ENCODE peak calls at places on chromosomes 7 and 10, in five cellular contexts. X, W, H, N and P are unnamed samples.

GRCh38 chr7:71787513-71787912 is 624.6 kb downstream of the CALN1 start:
- DNase-seq in X (no peak), W (no peak), H (no peak), N (peak), P (no peak)

GRCh38 chr10:86971146-86971991 is 3.1 kb downstream of the ADIRF start:
- DNase-seq in X (peak), W (no peak), H (no peak), N (no peak), P (peak)

GRCh38 chr10:110214380-110214826 is 7.0 kb downstream of the MXI1 start:
- DNase-seq in X (no peak), W (no peak), H (no peak), N (peak), P (no peak)

GRCh38 chr7:114825423-114825951 is 96.4 kb upstream of the MDFIC start:
- DNase-seq in X (no peak), W (no peak), H (no peak), N (no peak), P (no peak)

GRCh38 chr10:76881477-76882220 is 756.0 kb downstream of the KCNMA1 start:
- DNase-seq in X (no peak), W (no peak), H (no peak), N (no peak), P (no peak)

GRCh38 chr7:137454169-137455166 is 110.9 kb upstream of the PTN start:
- DNase-seq in X (no peak), W (peak), H (no peak), N (peak), P (peak)

GRCh38 chr10:109889867-109890266 is 33.4 kb downstream of the XPNPEP1 start:
- DNase-seq in X (no peak), W (no peak), H (no peak), N (no peak), P (no peak)

GRCh38 chr10:116723428-116724281 is 18.7 kb downstream of the HSPA12A start:
- DNase-seq in X (no peak), W (no peak), H (no peak), N (no peak), P (no peak)

GRCh38 chr10:97408496-97408992 is 7.4 kb upstream of the RRP12 start:
- DNase-seq in X (no peak), W (peak), H (no peak), N (no peak), P (peak)

GRCh38 chr10:103062854-103063642 is 130.0 kb downstream of the NT5C2 start:
- DNase-seq in X (no peak), W (no peak), H (no peak), N (no peak), P (no peak)

GRCh38 chr10:74859546-74859945 is 33.1 kb downstream of the KAT6B start:
- DNase-seq in X (no peak), W (no peak), H (no peak), N (no peak), P (no peak)

GRCh38 chr7:102279537-102280400 is 6.9 kb upstream of the SH2B2 start:
- DNase-seq in X (peak), W (peak), H (peak), N (peak), P (peak)

GRCh38 chr10:125117941-125118630 is 42.3 kb downstream of the CTBP2 start:
- DNase-seq in X (no peak), W (no peak), H (no peak), N (no peak), P (no peak)

GRCh38 chr7:111212857-111213523 is 122.1 kb downstream of the LRRN3 start:
- DNase-seq in X (no peak), W (no peak), H (no peak), N (no peak), P (no peak)

GRCh38 chr10:96334888-96335526 is 23.8 kb downstream of the OPALIN start:
- DNase-seq in X (peak), W (peak), H (no peak), N (peak), P (peak)

GRCh38 chr10:6507311-6507710 is 72.8 kb downstream of the PRKCQ start:
- DNase-seq in X (no peak), W (no peak), H (no peak), N (no peak), P (no peak)

GRCh38 chr10:12829796-12830195 is 171.7 kb downstream of the CCDC3 start:
- DNase-seq in X (no peak), W (no peak), H (no peak), N (no peak), P (no peak)

GRCh38 chr10:131891929-131892816 is 8.6 kb upstream of the PPP2R2D start:
- DNase-seq in X (no peak), W (peak), H (no peak), N (peak), P (no peak)

GRCh38 chr10:99427566-99428150 is 2.8 kb downstream of the GOT1 start:
- DNase-seq in X (no peak), W (no peak), H (no peak), N (no peak), P (no peak)

GRCh38 chr10:73591935-73592699 is 975 bp upstream of the USP54 start:
- DNase-seq in X (peak), W (peak), H (peak), N (peak), P (peak)

GRCh38 chr7:140672382-140673062 is at the start of gene ADCK2:
- DNase-seq in X (no peak), W (no peak), H (no peak), N (peak), P (peak)

GRCh38 chr7:140078392-140078791 is 15.6 kb upstream of the PARP12 start:
- DNase-seq in X (no peak), W (no peak), H (no peak), N (no peak), P (no peak)

GRCh38 chr7:158374586-158374985 is 213.0 kb downstream of the PTPRN2 start:
- DNase-seq in X (no peak), W (no peak), H (no peak), N (no peak), P (no peak)

GRCh38 chr7:12716722-12717121 is 29.3 kb downstream of the ARL4A start:
- DNase-seq in X (no peak), W (no peak), H (no peak), N (peak), P (no peak)

GRCh38 chr10:132294561-132295320 is 13.0 kb downstream of the STK32C start:
- DNase-seq in X (no peak), W (no peak), H (no peak), N (peak), P (no peak)

GRCh38 chr10:86366033-86366901 is at the start of gene GRID1:
- DNase-seq in X (no peak), W (no peak), H (no peak), N (no peak), P (peak)

GRCh38 chr10:69609077-69609476 is 21.0 kb upstream of the FAM241B start:
- DNase-seq in X (no peak), W (no peak), H (no peak), N (no peak), P (no peak)

GRCh38 chr10:111515264-111515663 is 438.4 kb downstream of the ADRA2A start:
- DNase-seq in X (no peak), W (no peak), H (no peak), N (no peak), P (no peak)

GRCh38 chr10:84429926-84430520 is 101.6 kb downstream of the CCSER2 start:
- DNase-seq in X (peak), W (peak), H (peak), N (peak), P (peak)

GRCh38 chr10:104928733-104929132 is 287.6 kb downstream of the SORCS3 start:
- DNase-seq in X (no peak), W (no peak), H (no peak), N (no peak), P (no peak)
- TF ChIP-seq JUND in X (no peak), W (no peak), H (no peak), N (no peak), P (no peak)

GRCh38 chr7:32145911-32146310 is 75.7 kb upstream of the PDE1C start:
- DNase-seq in X (no peak), W (no peak), H (no peak), N (no peak), P (no peak)

GRCh38 chr7:32147909-32148308 is 77.7 kb upstream of the PDE1C start:
- DNase-seq in X (no peak), W (no peak), H (no peak), N (no peak), P (no peak)

GRCh38 chr7:32143271-32143670 is 73.1 kb upstream of the PDE1C start:
- DNase-seq in X (no peak), W (no peak), H (no peak), N (no peak), P (no peak)

GRCh38 chr7:32140540-32140939 is 70.3 kb upstream of the PDE1C start:
- DNase-seq in X (no peak), W (no peak), H (no peak), N (no peak), P (no peak)

GRCh38 chr7:32142649-32143048 is 72.4 kb upstream of the PDE1C start:
- DNase-seq in X (no peak), W (no peak), H (no peak), N (no peak), P (peak)
- TF ChIP-seq JUND in X (no peak), W (no peak), H (no peak), N (no peak), P (no peak)

GRCh38 chr7:107167483-107168232 is 1.1 kb upstream of the HBP1 start:
- DNase-seq in X (peak), W (peak), H (no peak), N (peak), P (peak)
- TF ChIP-seq JUND in X (no peak), W (peak), H (peak), N (peak), P (no peak)

GRCh38 chr7:40641717-40642116 is 506.9 kb downstream of the SUGCT start:
- DNase-seq in X (no peak), W (peak), H (no peak), N (no peak), P (no peak)

GRCh38 chr7:40646717-40647116 is 511.9 kb downstream of the SUGCT start:
- DNase-seq in X (no peak), W (no peak), H (no peak), N (no peak), P (no peak)

GRCh38 chr7:40647719-40648118 is 512.9 kb downstream of the SUGCT start:
- DNase-seq in X (no peak), W (no peak), H (no peak), N (no peak), P (no peak)

GRCh38 chr7:40643664-40644063 is 508.9 kb downstream of the SUGCT start:
- DNase-seq in X (no peak), W (no peak), H (no peak), N (no peak), P (no peak)

DNA sequence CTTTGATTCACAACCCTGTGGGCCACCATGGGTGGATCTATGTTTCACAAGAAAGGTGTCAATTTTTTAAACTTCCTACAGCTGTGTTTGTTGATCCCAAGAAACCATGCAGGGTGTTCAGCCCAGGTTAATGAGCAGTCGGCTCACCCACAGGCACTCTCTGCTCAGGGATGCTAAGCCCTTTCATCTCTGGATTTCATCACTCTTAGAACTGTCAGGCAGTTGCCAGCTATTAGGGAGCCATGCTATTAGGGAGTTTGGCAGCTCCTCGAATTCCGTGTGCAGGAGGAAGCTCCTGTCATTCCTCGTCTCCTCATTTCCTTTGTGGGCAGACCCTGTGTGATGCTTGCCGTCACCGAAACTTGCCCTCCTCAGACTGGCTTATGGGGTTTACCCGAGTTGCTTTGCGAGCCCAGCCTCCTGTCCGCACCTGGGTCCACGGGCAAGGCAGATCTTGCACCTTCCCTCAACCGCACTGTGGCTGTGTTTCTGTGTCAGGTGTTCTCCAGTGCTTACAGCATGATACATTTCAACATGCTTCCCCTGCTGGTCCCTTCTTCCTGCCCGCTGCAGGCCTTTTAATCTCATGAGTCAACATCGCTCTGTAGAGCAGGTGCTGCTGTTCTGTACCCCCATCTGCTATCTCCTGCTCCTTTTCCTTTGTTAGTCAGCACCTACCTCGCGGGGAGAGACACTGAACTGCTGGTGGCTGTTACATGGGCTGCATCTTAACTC is 509.8 kb downstream of the SUGCT start:
- DNase-seq in X (no peak), W (no peak), H (no peak), N (no peak), P (no peak)
- TF ChIP-seq JUND in X (no peak), W (no peak), H (no peak), N (no peak), P (no peak)

GRCh38 chr7:116527521-116527920 is 2.7 kb downstream of the CAV1 start:
- DNase-seq in X (no peak), W (no peak), H (no peak), N (no peak), P (no peak)

GRCh38 chr7:116525298-116525912 is 569 bp downstream of the CAV1 start:
- DNase-seq in X (no peak), W (no peak), H (no peak), N (peak), P (no peak)

GRCh38 chr7:116524609-116525297 is at the start of gene CAV1:
- DNase-seq in X (peak), W (no peak), H (peak), N (peak), P (peak)

GRCh38 chr7:116526897-116527296 is 2.1 kb downstream of the CAV1 start:
- DNase-seq in X (no peak), W (no peak), H (no peak), N (no peak), P (no peak)

GRCh38 chr7:116525913-116526857 is 1.3 kb downstream of the CAV1 start:
- DNase-seq in X (no peak), W (no peak), H (no peak), N (peak), P (no peak)
- TF ChIP-seq JUND in X (no peak), W (no peak), H (no peak), N (peak), P (no peak)